ENCODE peak calls at places on chromosomes 2 and 18, in six cellular contexts. V is left ventricle myocardium inferior, P is D721Med, R is HFF-Myc, X is M059J, K is retina. D is an unnamed sample.

GRCh38 chr18:34959211-34959829 is 81.9 kb upstream of the MAPRE2 start:
- DNase-seq in R (no peak), P (no peak), V (no peak), K (no peak), X (no peak), D (no peak)

GRCh38 chr2:60313470-60314172 is 239.8 kb downstream of the BCL11A start:
- DNase-seq in K (no peak), X (no peak), R (no peak), P (no peak), V (no peak), D (no peak)

GRCh38 chr2:241256168-241256545 is 59.3 kb downstream of the HDLBP start:
- DNase-seq in P (peak), K (no peak), R (no peak), V (no peak), X (no peak), D (no peak)

GRCh38 chr2:217956895-217957457 is 45.8 kb downstream of the TNS1 start:
- DNase-seq in P (no peak), K (no peak), R (no peak), X (no peak), V (peak), D (no peak)

GRCh38 chr2:21552999-21553398 is 429.2 kb downstream of the TDRD15 start:
- DNase-seq in V (no peak), X (no peak), R (no peak), P (no peak), K (no peak), D (no peak)

GRCh38 chr18:33670052-33670451 is 92.0 kb downstream of the ASXL3 start:
- DNase-seq in X (no peak), P (no peak), K (no peak), R (no peak), V (no peak), D (no peak)

GRCh38 chr2:160956243-160956802 is 203.9 kb upstream of the TANK start:
- DNase-seq in V (peak), R (no peak), P (no peak), K (no peak), X (peak), D (peak)

GRCh38 chr18:45221363-45221762 is 393.9 kb upstream of the SLC14A2 start:
- DNase-seq in V (no peak), P (no peak), K (no peak), R (peak), X (peak), D (peak)

GRCh38 chr2:28606986-28607441 is 111.2 kb downstream of the PLB1 start:
- DNase-seq in V (no peak), R (no peak), P (no peak), K (no peak), X (peak), D (no peak)

GRCh38 chr2:108449410-108450200 is 599 bp downstream of the GCC2 start:
- DNase-seq in K (no peak), P (no peak), X (peak), R (peak), V (no peak), D (peak)

GRCh38 chr18:49527631-49528327 is 34.1 kb upstream of the LIPG start:
- DNase-seq in X (no peak), K (no peak), R (no peak), P (no peak), V (no peak), D (no peak)

GRCh38 chr2:233837694-233838229 is 16.6 kb downstream of the HJURP start:
- DNase-seq in K (no peak), R (no peak), P (no peak), V (no peak), X (no peak), D (no peak)

GRCh38 chr2:240630771-240631560 is 5.7 kb downstream of the GPR35 start:
- DNase-seq in X (no peak), K (no peak), R (no peak), P (no peak), V (no peak), D (no peak)

GRCh38 chr2:231530099-231531085 is at the start of gene NMUR1:
- DNase-seq in K (peak), R (no peak), V (peak), P (no peak), X (no peak), D (no peak)

GRCh38 chr2:96501471-96501874 is 3.7 kb downstream of the NEURL3 start:
- DNase-seq in X (no peak), R (no peak), K (no peak), P (no peak), V (no peak), D (no peak)

GRCh38 chr18:58632557-58632956 is 3.7 kb upstream of the ALPK2 start:
- DNase-seq in P (no peak), K (no peak), R (no peak), V (peak), X (no peak), D (no peak)

GRCh38 chr2:220277445-220277960 is 650.1 kb downstream of the SLC4A3 start:
- DNase-seq in R (no peak), X (peak), V (peak), P (no peak), K (no peak), D (peak)

GRCh38 chr2:69491864-69492263 is 54.6 kb upstream of the NFU1 start:
- DNase-seq in R (no peak), V (no peak), P (no peak), X (no peak), K (no peak), D (no peak)

GRCh38 chr2:241957276-241957675 is 87.7 kb downstream of the RTP5 start:
- DNase-seq in R (no peak), P (no peak), V (no peak), K (no peak), X (no peak), D (no peak)

GRCh38 chr18:65852273-65852672 is 101.5 kb downstream of the CDH7 start:
- DNase-seq in P (no peak), V (no peak), K (no peak), R (no peak), X (no peak), D (no peak)

GRCh38 chr2:219748673-219749570 is 121.5 kb downstream of the SLC4A3 start:
- DNase-seq in R (no peak), K (peak), P (no peak), X (no peak), V (no peak), D (no peak)

GRCh38 chr2:127627740-127628571 is 18.0 kb upstream of the GPR17 start:
- DNase-seq in X (no peak), K (no peak), V (peak), P (no peak), R (no peak), D (no peak)

GRCh38 chr2:145186303-145186702 is 666.4 kb upstream of the ZEB2 start:
- DNase-seq in X (peak), R (peak), V (no peak), K (no peak), P (no peak), D (no peak)

GRCh38 chr18:10006261-10006903 is 92.6 kb downstream of the VAPA start:
- DNase-seq in V (no peak), P (peak), X (peak), R (no peak), K (no peak), D (peak)

GRCh38 chr2:211455225-211455841 is 898.9 kb downstream of the CPS1 start:
- DNase-seq in P (no peak), K (peak), X (peak), R (peak), V (no peak), D (peak)

GRCh38 chr2:199458806-199459285 is 1.1 kb upstream of the SATB2 start:
- DNase-seq in P (no peak), X (peak), V (no peak), R (no peak), K (no peak), D (no peak)

GRCh38 chr2:170714156-170715061 is 728 bp upstream of the SP5 start:
- DNase-seq in R (no peak), V (peak), X (peak), K (peak), P (peak), D (no peak)

GRCh38 chr18:26536032-26536431 is 12.3 kb downstream of the KCTD1 start:
- DNase-seq in V (no peak), R (no peak), P (no peak), K (no peak), X (peak), D (peak)

GRCh38 chr18:76823166-76823539 is 796 bp downstream of the ZNF236 start:
- DNase-seq in K (peak), P (no peak), X (no peak), V (no peak), R (no peak), D (no peak)

GRCh38 chr2:95231723-95232122 is 24.4 kb downstream of the ZNF892 start:
- DNase-seq in K (peak), V (peak), R (peak), P (peak), X (peak), D (peak)

GRCh38 chr2:57693177-57693576 is 353.4 kb upstream of the VRK2 start:
- DNase-seq in K (peak), P (no peak), V (no peak), R (no peak), X (no peak), D (no peak)

GRCh38 chr2:218230882-218231281 is 13.9 kb downstream of the ARPC2 start:
- DNase-seq in R (no peak), X (peak), P (no peak), V (no peak), K (no peak), D (no peak)

GRCh38 chr2:54522624-54523281 is 66.6 kb downstream of the SPTBN1 start:
- DNase-seq in R (no peak), X (peak), V (no peak), K (peak), P (peak), D (peak)

GRCh38 chr2:57444731-57445414 is 601.7 kb upstream of the VRK2 start:
- DNase-seq in K (no peak), R (no peak), V (no peak), P (no peak), X (peak), D (no peak)

GRCh38 chr2:164757934-164758695 is 83.5 kb downstream of the COBLL1 start:
- DNase-seq in P (no peak), V (no peak), X (peak), K (no peak), R (no peak), D (peak)